ENCODE peak calls at places on chromosome 12, in eight cellular contexts. Z is transverse colon, O is tibial artery, D is cardiac fibroblast, W is WERI-Rb-1, A is endothelial cell of umbilical vein, G is fibroblast of lung, I is thyroid gland. Y is an unnamed sample.
A peak's percentile ranks its signal among the peaks of the same experiment; 100 is the strongest.

GRCh38 chr12:92144045-92144630 is 1.5 kb downstream of the BTG1 start:
- DNase-seq in I (peak; percentile 58), G (peak; percentile 99), W (peak; percentile 73), A (peak; percentile 93), Z (peak; percentile 80), D (peak; percentile 98), O (peak; percentile 85), Y (peak; percentile 51)

GRCh38 chr12:80936353-80936641 is 1.4 kb downstream of the LIN7A start:
- DNase-seq in A (no peak), I (no peak), Z (no peak), O (no peak), W (no peak), G (no peak), D (no peak), Y (no peak)

GRCh38 chr12:84983289-84983688 is 52.8 kb downstream of the TSPAN19 start:
- DNase-seq in A (no peak), W (no peak), G (no peak), Z (no peak), I (no peak), O (no peak), D (no peak), Y (no peak)

GRCh38 chr12:20445693-20446092 is 77.4 kb downstream of the PDE3A start:
- DNase-seq in G (no peak), O (no peak), W (no peak), I (no peak), Z (no peak), D (peak; percentile 79), A (no peak), Y (no peak)

GRCh38 chr12:27342551-27342950 is 9.9 kb downstream of the BMAL2 start:
- DNase-seq in D (peak; percentile 29), W (no peak), G (no peak), Z (no peak), O (no peak), A (no peak), I (no peak), Y (no peak)

GRCh38 chr12:468671-469389 is 9.1 kb downstream of the B4GALNT3 start:
- DNase-seq in W (no peak), O (no peak), G (no peak), Z (no peak), A (peak; percentile 55), D (no peak), I (no peak), Y (no peak)

GRCh38 chr12:106646472-106646871 is 63.7 kb downstream of the RFX4 start:
- DNase-seq in O (no peak), I (no peak), D (no peak), W (no peak), G (no peak), A (no peak), Z (no peak), Y (no peak)

GRCh38 chr12:31476437-31476836 is 114.5 kb downstream of the DENND5B start:
- DNase-seq in D (no peak), G (no peak), I (no peak), Z (no peak), A (no peak), O (no peak), W (no peak), Y (no peak)

GRCh38 chr12:5516781-5517180 is 84.9 kb downstream of the NTF3 start:
- DNase-seq in O (no peak), W (peak; percentile 36), D (no peak), G (no peak), A (no peak), I (no peak), Z (no peak), Y (no peak)

GRCh38 chr12:29728033-29728432 is 55.7 kb downstream of the TMTC1 start:
- DNase-seq in W (peak; percentile 56), D (no peak), G (no peak), A (no peak), Z (no peak), O (no peak), I (no peak), Y (no peak)

GRCh38 chr12:93167841-93168492 is 209.8 kb upstream of the NUDT4 start:
- DNase-seq in O (no peak), Z (peak; percentile 42), D (peak; percentile 25), G (no peak), W (no peak), I (no peak), A (peak; percentile 40), Y (peak; percentile 25)

GRCh38 chr12:30926243-30927209 is at the start of gene TSPAN11:
- DNase-seq in D (peak; percentile 9), W (peak; percentile 89), G (peak; percentile 31), A (peak; percentile 48), Z (no peak), I (peak; percentile 14), O (peak; percentile 59), Y (peak; percentile 94)

GRCh38 chr12:85016423-85016822 is 19.7 kb downstream of the TSPAN19 start:
- DNase-seq in I (no peak), Z (no peak), O (no peak), G (peak; percentile 97), W (no peak), D (peak; percentile 99), A (peak; percentile 67), Y (no peak)

GRCh38 chr12:4829793-4830162 is 79.9 kb upstream of the KCNA1 start:
- DNase-seq in D (no peak), G (no peak), O (no peak), I (no peak), Z (no peak), W (no peak), A (no peak), Y (no peak)

GRCh38 chr12:108838194-108839010 is 19.0 kb downstream of the SSH1 start:
- DNase-seq in Z (peak; percentile 78), W (no peak), O (peak; percentile 94), I (peak; percentile 56), A (peak; percentile 100), G (peak; percentile 99), D (peak; percentile 100), Y (no peak)

GRCh38 chr12:63928305-63928704 is 83.8 kb downstream of the SRGAP1 start:
- DNase-seq in A (no peak), I (no peak), D (no peak), W (no peak), G (no peak), Z (no peak), O (no peak), Y (no peak)

GRCh38 chr12:6943387-6943718 is 263 bp upstream of the RNU7-1 start:
- DNase-seq in I (peak; percentile 86), G (peak; percentile 96), O (peak; percentile 93), W (peak; percentile 87), A (no peak), D (peak; percentile 97), Z (peak; percentile 85), Y (peak; percentile 97)
- H3K4me3 ChIP-seq in I (peak overlapping the region; percentile 71), G (peak overlapping the region; percentile 75), O (peak overlapping the region; percentile 74), W (peak overlapping the region; percentile 74), A (no peak overlapping the region), D (no peak overlapping the region), Z (peak overlapping the region; percentile 54), Y (no peak overlapping the region)

GRCh38 chr12:118356809-118357326 is 15.8 kb downstream of the TAOK3 start:
- DNase-seq in I (no peak), D (peak; percentile 94), O (no peak), A (no peak), W (no peak), G (peak; percentile 90), Z (no peak), Y (no peak)

GRCh38 chr12:118358008-118358359 is 14.7 kb downstream of the TAOK3 start:
- DNase-seq in Z (no peak), A (no peak), W (no peak), G (no peak), D (no peak), O (no peak), I (no peak), Y (no peak)

GRCh38 chr12:118357327-118358007 is 15.2 kb downstream of the TAOK3 start:
- DNase-seq in O (no peak), D (peak; percentile 91), A (peak; percentile 70), G (peak; percentile 64), I (no peak), W (no peak), Z (peak; percentile 52), Y (no peak)

GRCh38 chr12:118359541-118359915 is 13.2 kb downstream of the TAOK3 start:
- DNase-seq in O (no peak), W (no peak), A (no peak), G (no peak), I (no peak), D (no peak), Z (peak; percentile 38), Y (no peak)

GRCh38 chr12:118358607-118359540 is 13.8 kb downstream of the TAOK3 start:
- DNase-seq in D (no peak), G (no peak), Z (no peak), O (no peak), I (no peak), A (no peak), W (no peak), Y (no peak)
- H3K4me3 ChIP-seq in D (no peak overlapping the region), G (peak overlapping the region; percentile 43), Z (peak overlapping the region; percentile 14), O (no peak overlapping the region), I (no peak overlapping the region), A (no peak overlapping the region), W (no peak overlapping the region), Y (no peak overlapping the region)

GRCh38 chr12:15882055-15882971 is at the start of gene STRAP:
- DNase-seq in I (peak; percentile 96), D (peak; percentile 99), A (peak; percentile 99), O (peak; percentile 98), W (peak; percentile 97), Z (peak; percentile 97), G (peak; percentile 98), Y (peak; percentile 84)

GRCh38 chr12:15880721-15881120 is 1.5 kb upstream of the STRAP start:
- DNase-seq in W (no peak), Z (no peak), G (no peak), A (no peak), D (no peak), I (no peak), O (no peak), Y (no peak)

GRCh38 chr12:15883536-15883935 is 1.3 kb downstream of the STRAP start:
- DNase-seq in I (no peak), O (no peak), D (no peak), G (no peak), W (no peak), A (peak; percentile 33), Z (no peak), Y (no peak)

GRCh38 chr12:15887043-15887817 is 5.0 kb downstream of the STRAP start:
- DNase-seq in A (no peak), W (no peak), Z (no peak), I (no peak), O (no peak), D (no peak), G (no peak), Y (no peak)

GRCh38 chr12:15886372-15887042 is 4.3 kb downstream of the STRAP start:
- DNase-seq in Z (no peak), G (no peak), I (no peak), O (no peak), A (peak; percentile 15), D (peak; percentile 46), W (no peak), Y (no peak)
- H3K4me3 ChIP-seq in Z (no peak overlapping the region), G (no peak overlapping the region), I (no peak overlapping the region), O (no peak overlapping the region), A (no peak overlapping the region), D (no peak overlapping the region), W (no peak overlapping the region), Y (no peak overlapping the region)

DNA sequence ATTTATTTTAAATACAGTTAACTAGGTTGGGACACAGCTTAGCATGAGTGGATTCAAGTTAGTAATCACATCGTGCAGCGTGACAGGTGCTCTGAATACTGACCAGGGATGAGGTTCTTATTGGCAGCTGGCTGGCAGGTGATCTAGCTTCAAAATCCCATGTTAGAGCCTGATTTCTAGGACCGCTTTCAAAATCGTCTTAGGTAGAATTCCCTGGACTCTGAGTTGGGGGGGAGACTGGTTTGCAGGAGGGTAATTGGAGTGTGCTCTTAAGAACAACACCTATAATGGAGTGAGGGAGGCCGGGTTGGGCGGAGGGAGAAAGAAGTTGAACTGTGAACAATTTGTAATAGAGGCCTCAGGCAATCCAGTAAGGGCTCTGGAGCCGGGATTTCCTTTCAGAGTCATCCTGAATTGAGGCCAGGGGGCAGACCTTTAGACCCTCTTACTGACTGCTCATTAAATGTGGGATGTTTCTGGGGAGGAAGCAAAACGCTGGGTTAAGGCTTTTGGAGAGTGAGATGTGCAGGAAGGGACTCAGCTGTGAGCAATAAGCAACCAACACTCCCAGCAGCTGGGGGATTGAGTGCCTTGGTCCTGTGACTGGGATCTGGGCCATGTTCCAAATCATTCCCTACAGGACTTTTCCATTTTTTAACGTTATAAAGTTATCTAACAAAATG is 920 bp upstream of the YARS2 start:
- DNase-seq in A (peak; percentile 6), O (no peak), Z (no peak), I (peak; percentile 7), D (no peak), G (peak; percentile 8), W (no peak), Y (no peak)
- H3K4me3 ChIP-seq in A (no peak overlapping the region), O (peak overlapping the region; percentile 93), Z (peak overlapping the region; percentile 94), I (peak overlapping the region; percentile 73), D (no peak overlapping the region), G (peak overlapping the region; percentile 96), W (peak overlapping the region; percentile 78), Y (no peak overlapping the region)